ENCODE peak calls at places on chromosomes 5 and 9, in ten cellular contexts. L, U, A, E, O, T, R, G, Q and V are unnamed samples.

GRCh38 chr5:39040875-39041274 is 33.3 kb downstream of the RICTOR start:
- DNase-seq in L (no peak), U (no peak), A (no peak), E (no peak), O (no peak), T (no peak), R (no peak), G (no peak), Q (no peak), V (no peak)

GRCh38 chr9:2545881-2546490 is 75.6 kb upstream of the VLDLR start:
- DNase-seq in L (no peak), U (no peak), A (peak; percentile 2), E (no peak), O (no peak), T (no peak), R (no peak), G (peak; percentile 55), Q (no peak), V (peak; percentile 45)

GRCh38 chr5:96321371-96321770 is 111.7 kb downstream of the PCSK1 start:
- DNase-seq in L (no peak), U (no peak), A (peak; percentile 86), E (no peak), O (peak; percentile 80), T (no peak), R (no peak), G (no peak), Q (no peak), V (no peak)

GRCh38 chr5:30930736-30931135 is 262.8 kb upstream of the CDH6 start:
- DNase-seq in L (no peak), U (no peak), A (no peak), E (no peak), O (no peak), T (no peak), R (no peak), G (no peak), Q (no peak), V (peak; percentile 59)

GRCh38 chr9:113675475-113675941 is 200.6 kb upstream of the ZNF618 start:
- DNase-seq in L (no peak), U (no peak), A (peak; percentile 98), E (no peak), O (peak; percentile 97), T (no peak), R (no peak), G (no peak), Q (no peak), V (peak; percentile 91)

GRCh38 chr5:33726422-33727165 is 165.2 kb downstream of the ADAMTS12 start:
- DNase-seq in L (no peak), U (no peak), A (peak; percentile 39), E (no peak), O (no peak), T (no peak), R (no peak), G (no peak), Q (no peak), V (peak; percentile 35)

GRCh38 chr5:115179959-115180709 is 10.4 kb upstream of the TRIM36 start:
- DNase-seq in L (no peak), U (no peak), A (peak; percentile 5), E (peak; percentile 19), O (no peak), T (peak; percentile 70), R (peak; percentile 19), G (peak; percentile 69), Q (no peak), V (peak; percentile 17)

GRCh38 chr9:37963936-37964739 is 60.2 kb upstream of the SLC25A51 start:
- DNase-seq in L (peak; percentile 72), U (no peak), A (peak; percentile 88), E (no peak), O (peak; percentile 80), T (peak; percentile 53), R (peak; percentile 25), G (peak; percentile 93), Q (peak; percentile 78), V (peak; percentile 97)

GRCh38 chr5:6592611-6593010 is 40.2 kb downstream of the NSUN2 start:
- DNase-seq in L (no peak), U (no peak), A (peak; percentile 35), E (no peak), O (peak; percentile 26), T (no peak), R (no peak), G (no peak), Q (no peak), V (peak; percentile 74)